ENCODE peak calls at places on chromosomes 4 and X, in four cellular contexts. One of them, this sample, is unnamed.

GRCh38 chr4:173935622-173936405 is 347.7 kb downstream of the FBXO8 start:
- DNase-seq in lower lobe of right lung: no peak
- DNase-seq in endothelial cell of umbilical vein: no peak
- DNase-seq in CD4-positive, alpha-beta memory T cell: no peak
- DNase-seq in this sample: no peak

GRCh38 chr4:54516556-54517215 is 141.1 kb upstream of the KIT start:
- DNase-seq in endothelial cell of umbilical vein: peak; percentile 40
- DNase-seq in CD4-positive, alpha-beta memory T cell: no peak
- DNase-seq in lower lobe of right lung: no peak
- DNase-seq in this sample: no peak

GRCh38 chr4:186481998-186482790 is 73.2 kb downstream of the MTNR1A start:
- DNase-seq in CD4-positive, alpha-beta memory T cell: no peak
- DNase-seq in lower lobe of right lung: no peak
- DNase-seq in endothelial cell of umbilical vein: no peak
- DNase-seq in this sample: no peak

GRCh38 chr4:23717528-23718248 is 172.2 kb downstream of the PPARGC1A start:
- DNase-seq in endothelial cell of umbilical vein: no peak
- DNase-seq in CD4-positive, alpha-beta memory T cell: no peak
- DNase-seq in lower lobe of right lung: no peak
- DNase-seq in this sample: no peak

GRCh38 chr4:168600796-168601583 is 104.1 kb downstream of the PALLD start:
- DNase-seq in endothelial cell of umbilical vein: no peak
- DNase-seq in CD4-positive, alpha-beta memory T cell: no peak
- DNase-seq in lower lobe of right lung: no peak
- DNase-seq in this sample: no peak

GRCh38 chr4:7315286-7315685 is 119.4 kb downstream of the PSAPL1 start:
- DNase-seq in lower lobe of right lung: no peak
- DNase-seq in endothelial cell of umbilical vein: no peak
- DNase-seq in CD4-positive, alpha-beta memory T cell: no peak
- DNase-seq in this sample: no peak

GRCh38 chr4:54547299-54548097 is 110.3 kb upstream of the KIT start:
- DNase-seq in lower lobe of right lung: no peak
- DNase-seq in CD4-positive, alpha-beta memory T cell: no peak
- DNase-seq in endothelial cell of umbilical vein: no peak
- DNase-seq in this sample: no peak

GRCh38 chrX:13495232-13495631 is 74.2 kb upstream of the EGFL6 start:
- DNase-seq in lower lobe of right lung: no peak
- DNase-seq in endothelial cell of umbilical vein: no peak
- DNase-seq in CD4-positive, alpha-beta memory T cell: no peak
- DNase-seq in this sample: no peak

GRCh38 chrX:39855748-39856129 is 242.0 kb downstream of the BCOR start:
- DNase-seq in CD4-positive, alpha-beta memory T cell: peak; percentile 93
- DNase-seq in lower lobe of right lung: no peak
- DNase-seq in endothelial cell of umbilical vein: peak; percentile 24
- DNase-seq in this sample: peak; percentile 71

GRCh38 chr4:145346081-145346480 is 135.6 kb upstream of the SMAD1 start:
- DNase-seq in endothelial cell of umbilical vein: no peak
- DNase-seq in CD4-positive, alpha-beta memory T cell: no peak
- DNase-seq in lower lobe of right lung: no peak
- DNase-seq in this sample: no peak

GRCh38 chr4:4854649-4855292 is 4.7 kb upstream of the MSX1 start:
- DNase-seq in lower lobe of right lung: no peak
- DNase-seq in endothelial cell of umbilical vein: no peak
- DNase-seq in CD4-positive, alpha-beta memory T cell: no peak
- DNase-seq in this sample: no peak

GRCh38 chr4:95204267-95204835 is 344.4 kb downstream of the UNC5C start:
- DNase-seq in lower lobe of right lung: no peak
- DNase-seq in endothelial cell of umbilical vein: no peak
- DNase-seq in CD4-positive, alpha-beta memory T cell: no peak
- DNase-seq in this sample: no peak

GRCh38 chr4:62288803-62289541 is 1088.8 kb downstream of the ADGRL3 start:
- DNase-seq in lower lobe of right lung: no peak
- DNase-seq in endothelial cell of umbilical vein: no peak
- DNase-seq in CD4-positive, alpha-beta memory T cell: no peak
- DNase-seq in this sample: no peak

DNA sequence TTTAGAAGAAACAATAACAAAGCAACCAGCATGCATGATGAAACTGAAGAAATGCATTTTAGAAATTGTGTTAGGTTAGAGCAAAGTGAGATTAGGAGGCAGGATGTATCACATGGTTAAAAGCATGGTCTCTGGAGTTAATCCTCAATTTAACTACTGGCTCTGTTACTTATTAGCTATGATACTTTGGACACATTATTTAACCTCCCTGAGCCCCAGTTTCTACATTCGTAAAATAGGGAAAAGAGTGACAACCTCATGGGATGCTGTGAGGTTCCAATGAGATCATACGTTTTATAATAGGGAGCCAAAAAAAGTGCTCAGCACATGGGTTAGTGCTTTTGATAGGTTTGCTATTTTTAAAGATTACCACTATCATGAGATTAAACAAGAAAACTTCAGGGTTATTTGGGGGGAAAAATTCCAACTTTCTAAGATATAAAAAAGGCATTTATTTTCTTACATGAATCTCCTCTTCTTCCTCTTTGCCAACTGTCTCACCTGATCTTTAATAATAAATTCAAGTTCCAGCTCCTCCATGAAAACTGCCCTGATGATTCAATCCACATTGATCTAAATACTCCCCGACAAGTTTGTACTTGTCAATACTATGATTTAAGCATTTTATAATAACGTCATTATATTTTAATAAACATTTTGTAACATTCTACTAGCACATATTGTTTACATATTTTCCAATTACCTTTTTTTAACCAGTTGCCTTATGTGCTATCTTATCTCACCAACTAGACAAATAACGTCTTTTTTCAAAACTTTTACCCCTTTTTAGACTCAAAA is 4.6 kb downstream of the SEC31A start:
- DNase-seq in endothelial cell of umbilical vein: no peak
- DNase-seq in CD4-positive, alpha-beta memory T cell: no peak
- DNase-seq in lower lobe of right lung: no peak
- DNase-seq in this sample: no peak
- H3K27ac ChIP-seq in endothelial cell of umbilical vein: no peak overlapping the region
- H3K27ac ChIP-seq in CD4-positive, alpha-beta memory T cell: no peak overlapping the region
- H3K27ac ChIP-seq in lower lobe of right lung: no peak overlapping the region
- H3K27ac ChIP-seq in this sample: no peak overlapping the region

DNA sequence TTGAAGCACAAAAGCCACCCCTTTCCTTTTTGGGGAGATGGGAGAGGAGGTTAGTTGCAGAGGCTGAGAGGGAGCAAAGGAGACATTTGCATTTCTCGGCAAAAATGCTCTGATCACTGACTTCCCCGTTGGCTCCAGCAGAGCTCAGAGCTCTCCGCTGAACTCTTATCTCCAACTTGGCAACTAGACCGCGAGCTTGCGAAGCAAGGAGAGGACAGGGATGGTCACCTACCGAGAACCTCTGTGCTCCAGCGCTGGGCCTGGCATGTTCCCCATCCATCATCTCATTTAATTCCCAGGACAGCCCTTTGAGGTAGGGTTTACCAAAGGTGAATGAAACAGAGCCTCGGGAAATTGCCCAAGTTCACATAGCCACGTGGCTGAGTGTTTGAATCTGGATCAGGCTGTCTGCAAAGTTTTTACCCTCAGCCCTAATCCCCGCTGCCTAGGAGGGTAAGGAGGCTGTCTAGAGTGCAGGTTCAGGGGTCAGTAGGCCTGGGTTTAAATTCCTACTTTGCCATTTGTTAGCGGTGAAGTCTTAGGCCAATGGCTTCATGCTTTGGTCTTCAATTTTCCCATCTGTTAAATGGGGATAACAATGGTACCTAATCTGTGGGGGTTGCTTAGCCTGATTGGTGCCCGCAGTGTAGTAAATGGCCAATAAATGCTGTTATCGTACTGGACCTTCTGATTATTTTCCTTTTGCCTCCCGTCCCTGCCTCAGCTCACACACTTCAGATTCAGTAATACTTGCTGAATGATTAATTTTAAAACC is 3.8 kb upstream of the CITED1 start:
- DNase-seq in CD4-positive, alpha-beta memory T cell: no peak
- DNase-seq in lower lobe of right lung: no peak
- DNase-seq in endothelial cell of umbilical vein: no peak
- DNase-seq in this sample: no peak
- H3K4me1 ChIP-seq in CD4-positive, alpha-beta memory T cell: peaks cover 24% of the 10 kb centered on the region
- H3K4me1 ChIP-seq in lower lobe of right lung: peaks cover 22% of the 10 kb centered on the region
- H3K4me1 ChIP-seq in endothelial cell of umbilical vein: peaks cover 22% of the 10 kb centered on the region
- H3K4me1 ChIP-seq in this sample: no peaks in the 10 kb centered on the region

GRCh38 chr4:2672082-2672481 is 84.1 kb downstream of the TNIP2 start:
- DNase-seq in endothelial cell of umbilical vein: no peak
- DNase-seq in CD4-positive, alpha-beta memory T cell: no peak
- DNase-seq in lower lobe of right lung: no peak
- DNase-seq in this sample: no peak
- H3K27ac ChIP-seq in endothelial cell of umbilical vein: no peak overlapping the region
- H3K27ac ChIP-seq in CD4-positive, alpha-beta memory T cell: no peak overlapping the region
- H3K27ac ChIP-seq in lower lobe of right lung: no peak overlapping the region
- H3K27ac ChIP-seq in this sample: no peak overlapping the region

GRCh38 chr4:147828361-147828760 is 96.5 kb downstream of the ARHGAP10 start:
- DNase-seq in CD4-positive, alpha-beta memory T cell: no peak
- DNase-seq in endothelial cell of umbilical vein: no peak
- DNase-seq in lower lobe of right lung: no peak
- DNase-seq in this sample: no peak

GRCh38 chr4:147824316-147824715 is 92.4 kb downstream of the ARHGAP10 start:
- DNase-seq in lower lobe of right lung: no peak
- DNase-seq in endothelial cell of umbilical vein: no peak
- DNase-seq in CD4-positive, alpha-beta memory T cell: no peak
- DNase-seq in this sample: no peak

GRCh38 chr4:147824884-147825283 is 93.0 kb downstream of the ARHGAP10 start:
- DNase-seq in endothelial cell of umbilical vein: no peak
- DNase-seq in lower lobe of right lung: no peak
- DNase-seq in CD4-positive, alpha-beta memory T cell: no peak
- DNase-seq in this sample: no peak

GRCh38 chr4:147825451-147826287 is 93.8 kb downstream of the ARHGAP10 start:
- DNase-seq in endothelial cell of umbilical vein: peak; percentile 67
- DNase-seq in lower lobe of right lung: no peak
- DNase-seq in CD4-positive, alpha-beta memory T cell: no peak
- DNase-seq in this sample: no peak

DNA sequence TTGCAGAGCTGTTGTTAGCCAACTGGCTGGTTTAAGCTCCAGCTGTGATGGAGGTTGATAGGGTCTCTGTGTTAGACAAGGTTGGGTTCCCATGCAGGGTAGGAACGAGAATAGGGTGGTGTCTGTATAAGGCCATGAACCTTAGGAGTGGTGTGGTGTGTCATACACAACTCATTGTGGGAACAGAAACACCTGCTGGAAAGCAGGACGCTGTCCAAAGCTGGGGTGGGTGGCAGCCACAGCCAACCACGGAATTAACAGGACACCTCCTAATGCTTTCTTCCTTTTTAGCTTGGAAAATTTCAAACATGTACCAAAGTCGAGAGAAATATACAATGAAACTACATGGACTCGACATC is 94.4 kb downstream of the ARHGAP10 start:
- DNase-seq in CD4-positive, alpha-beta memory T cell: no peak
- DNase-seq in endothelial cell of umbilical vein: no peak
- DNase-seq in lower lobe of right lung: no peak
- DNase-seq in this sample: no peak
- H3K4me1 ChIP-seq in CD4-positive, alpha-beta memory T cell: no peaks in the 10 kb centered on the region
- H3K4me1 ChIP-seq in endothelial cell of umbilical vein: peaks cover 34% of the 10 kb centered on the region
- H3K4me1 ChIP-seq in lower lobe of right lung: peaks cover 47% of the 10 kb centered on the region
- H3K4me1 ChIP-seq in this sample: no peaks in the 10 kb centered on the region

GRCh38 chr4:20383969-20384368 is 132.3 kb downstream of the SLIT2 start:
- DNase-seq in endothelial cell of umbilical vein: no peak
- DNase-seq in CD4-positive, alpha-beta memory T cell: no peak
- DNase-seq in lower lobe of right lung: no peak
- DNase-seq in this sample: no peak

GRCh38 chr4:20383283-20383682 is 131.6 kb downstream of the SLIT2 start:
- DNase-seq in endothelial cell of umbilical vein: no peak
- DNase-seq in lower lobe of right lung: no peak
- DNase-seq in CD4-positive, alpha-beta memory T cell: no peak
- DNase-seq in this sample: no peak

GRCh38 chr4:20384456-20384855 is 132.8 kb downstream of the SLIT2 start:
- DNase-seq in CD4-positive, alpha-beta memory T cell: no peak
- DNase-seq in endothelial cell of umbilical vein: no peak
- DNase-seq in lower lobe of right lung: no peak
- DNase-seq in this sample: no peak

GRCh38 chr4:20386906-20387305 is 135.2 kb downstream of the SLIT2 start:
- DNase-seq in lower lobe of right lung: no peak
- DNase-seq in CD4-positive, alpha-beta memory T cell: no peak
- DNase-seq in endothelial cell of umbilical vein: no peak
- DNase-seq in this sample: no peak

GRCh38 chr4:20386001-20386740 is 134.5 kb downstream of the SLIT2 start:
- DNase-seq in CD4-positive, alpha-beta memory T cell: no peak
- DNase-seq in lower lobe of right lung: no peak
- DNase-seq in endothelial cell of umbilical vein: no peak
- DNase-seq in this sample: no peak
- H3K27ac ChIP-seq in CD4-positive, alpha-beta memory T cell: no peak overlapping the region
- H3K27ac ChIP-seq in lower lobe of right lung: no peak overlapping the region
- H3K27ac ChIP-seq in endothelial cell of umbilical vein: no peak overlapping the region
- H3K27ac ChIP-seq in this sample: no peak overlapping the region

GRCh38 chrX:63718010-63718694 is 66.9 kb downstream of the ARHGEF9 start:
- DNase-seq in lower lobe of right lung: no peak
- DNase-seq in endothelial cell of umbilical vein: no peak
- DNase-seq in CD4-positive, alpha-beta memory T cell: no peak
- DNase-seq in this sample: no peak

DNA sequence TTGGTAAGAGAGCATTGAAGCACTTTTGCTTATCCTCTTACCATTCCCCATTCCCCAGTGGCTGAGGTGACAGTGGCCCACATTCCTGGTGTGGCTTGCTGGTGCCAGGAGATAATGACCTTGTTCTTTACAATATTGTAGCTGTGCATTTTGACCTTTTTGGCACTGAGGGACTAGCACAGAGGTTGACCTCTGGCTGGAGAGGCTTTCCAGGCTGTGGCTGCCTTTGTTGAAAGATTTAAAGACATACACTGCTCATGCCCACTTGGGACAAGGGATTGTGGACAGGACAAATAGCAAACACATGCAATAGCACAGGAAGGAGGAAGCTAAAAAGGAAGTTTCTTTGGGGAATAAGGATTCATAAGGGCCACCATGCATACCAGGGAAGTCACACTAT is 65.4 kb downstream of the ARHGEF9 start:
- DNase-seq in endothelial cell of umbilical vein: no peak
- DNase-seq in lower lobe of right lung: no peak
- DNase-seq in CD4-positive, alpha-beta memory T cell: no peak
- DNase-seq in this sample: no peak
- H3K4me1 ChIP-seq in endothelial cell of umbilical vein: no peaks in the 10 kb centered on the region
- H3K4me1 ChIP-seq in lower lobe of right lung: no peaks in the 10 kb centered on the region
- H3K4me1 ChIP-seq in CD4-positive, alpha-beta memory T cell: no peaks in the 10 kb centered on the region
- H3K4me1 ChIP-seq in this sample: no peaks in the 10 kb centered on the region

DNA sequence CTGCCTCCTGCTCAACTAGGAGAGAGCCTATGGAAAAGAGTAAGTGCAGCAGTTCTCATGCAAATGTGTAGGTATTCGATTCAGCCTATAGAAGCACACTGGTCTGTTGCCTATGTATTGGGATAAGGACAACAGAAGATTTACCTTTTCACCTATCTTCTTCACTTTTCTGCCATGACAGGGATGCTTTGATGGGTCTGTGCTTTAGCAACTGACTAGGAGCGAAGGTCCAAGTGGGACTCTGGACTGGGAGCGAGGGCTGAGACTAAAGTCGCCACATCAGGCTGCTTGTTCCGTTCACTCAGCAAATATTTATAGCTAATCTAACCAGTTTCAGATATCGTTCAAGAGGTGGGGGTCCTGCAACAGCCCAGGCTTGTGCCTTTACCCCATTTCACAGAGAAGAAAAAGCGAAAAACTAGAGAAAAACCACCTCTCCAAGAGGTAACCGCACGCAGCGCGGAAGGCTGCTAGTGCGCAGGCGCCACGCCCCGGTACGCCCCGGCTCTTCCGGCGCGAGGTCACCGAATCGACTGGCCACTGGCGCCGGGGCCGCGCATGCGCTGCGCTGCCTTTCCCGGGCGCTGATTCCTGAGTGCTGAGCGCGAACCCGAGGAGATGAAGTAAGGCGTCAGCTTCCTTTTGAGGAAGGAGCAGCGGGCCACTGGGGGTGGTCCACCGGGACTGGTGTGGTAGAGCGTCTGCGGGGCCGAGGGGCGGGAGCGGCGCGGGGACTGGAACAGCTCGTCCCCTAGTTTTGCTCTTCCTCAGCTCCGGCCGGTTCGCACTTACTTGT is at the start of gene RBMX2:
- DNase-seq in CD4-positive, alpha-beta memory T cell: peak; percentile 67
- DNase-seq in endothelial cell of umbilical vein: peak; percentile 78
- DNase-seq in lower lobe of right lung: peak; percentile 80
- DNase-seq in this sample: peak; percentile 76
- H3K27ac ChIP-seq in CD4-positive, alpha-beta memory T cell: peak within 1 kb of the TSS; percentile 71
- H3K27ac ChIP-seq in endothelial cell of umbilical vein: peak within 1 kb of the TSS; percentile 55
- H3K27ac ChIP-seq in lower lobe of right lung: peak within 1 kb of the TSS; percentile 81
- H3K27ac ChIP-seq in this sample: peak within 1 kb of the TSS; percentile 73